ENCODE peak calls at places on chromosomes 3 and 15, in six cellular contexts. R is GM12878, X is A549, H is HepG2, K is K562, Q is H1. Z is an unnamed sample.

GRCh38 chr3:116005404-116005803 is 382.1 kb downstream of the GAP43 start:
- DNase-seq in K (no peak), Q (no peak), R (no peak), X (peak; percentile 54), H (no peak), Z (no peak)

GRCh38 chr15:56805466-56806146 is 72.3 kb upstream of the ZNF280D start:
- DNase-seq in Q (no peak), X (peak; percentile 71), R (no peak), H (no peak), K (no peak), Z (no peak)

GRCh38 chr3:119236756-119237155 is 3.9 kb downstream of the B4GALT4 start:
- DNase-seq in K (no peak), H (no peak), X (no peak), R (no peak), Q (no peak), Z (no peak)

GRCh38 chr3:52428151-52429005 is 16.5 kb downstream of the SEMA3G start:
- DNase-seq in H (peak; percentile 76), X (peak; percentile 61), R (no peak), Q (no peak), K (no peak), Z (peak; percentile 70)

GRCh38 chr3:53721187-53721946 is 124.9 kb downstream of the CHDH start:
- DNase-seq in K (no peak), X (no peak), Q (no peak), H (no peak), R (no peak), Z (no peak)

GRCh38 chr3:124995460-124995994 is 60.3 kb downstream of the HEG1 start:
- DNase-seq in X (peak; percentile 58), K (peak; percentile 13), H (peak; percentile 49), R (peak; percentile 20), Q (peak; percentile 69), Z (peak; percentile 73)

GRCh38 chr15:49044761-49045571 is 1.3 kb downstream of the SECISBP2L start:
- DNase-seq in X (no peak), R (no peak), K (no peak), Q (no peak), H (no peak), Z (no peak)

GRCh38 chr3:128074851-128075515 is 22.7 kb downstream of the SEC61A1 start:
- DNase-seq in K (no peak), X (no peak), R (no peak), H (no peak), Q (no peak), Z (no peak)

GRCh38 chr15:100918034-100918689 is 995 bp upstream of the LRRK1 start:
- DNase-seq in Q (peak; percentile 94), R (no peak), K (peak; percentile 75), H (peak; percentile 8), X (peak; percentile 92), Z (peak; percentile 93)

GRCh38 chr15:99696096-99696495 is 37.1 kb downstream of the LYSMD4 start:
- DNase-seq in R (no peak), H (no peak), K (no peak), Q (no peak), X (no peak), Z (no peak)

GRCh38 chr3:178476886-178477285 is 59.4 kb upstream of the KCNMB2 start:
- DNase-seq in H (no peak), Q (no peak), K (no peak), R (no peak), X (no peak), Z (no peak)

GRCh38 chr3:16864610-16865313 is 20.0 kb upstream of the PLCL2 start:
- DNase-seq in K (no peak), X (peak; percentile 36), H (peak; percentile 4), R (no peak), Q (no peak), Z (no peak)

GRCh38 chr15:52143862-52144261 is 31.3 kb upstream of the BCL2L10 start:
- DNase-seq in K (peak; percentile 22), H (peak; percentile 63), Q (no peak), X (peak; percentile 46), R (no peak), Z (no peak)

GRCh38 chr15:64993290-64993689 is 3.6 kb upstream of the SPG21 start:
- DNase-seq in K (no peak), Q (no peak), R (no peak), H (no peak), X (no peak), Z (no peak)

GRCh38 chr15:100777821-100778220 is 101.8 kb upstream of the ALDH1A3 start:
- DNase-seq in Q (no peak), H (no peak), X (no peak), R (no peak), K (no peak), Z (no peak)

GRCh38 chr3:174191380-174191779 is 667.8 kb upstream of the NAALADL2 start:
- DNase-seq in X (no peak), K (no peak), R (peak; percentile 12), H (no peak), Q (no peak), Z (no peak)

GRCh38 chr3:106609666-106610301 is 741.0 kb upstream of the CBLB start:
- DNase-seq in Q (peak; percentile 76), K (peak; percentile 7), X (peak; percentile 76), H (peak; percentile 41), R (peak; percentile 77), Z (peak; percentile 33)

GRCh38 chr3:149506965-149507364 is 32.5 kb downstream of the TM4SF4 start:
- DNase-seq in X (no peak), K (no peak), Q (no peak), H (peak; percentile 21), R (no peak), Z (no peak)

GRCh38 chr15:47422901-47423300 is 294.4 kb upstream of the SEMA6D start:
- DNase-seq in H (no peak), X (no peak), K (no peak), Q (no peak), R (no peak), Z (no peak)

GRCh38 chr3:64295594-64295993 is 70.3 kb upstream of the PRICKLE2 start:
- DNase-seq in K (no peak), R (no peak), H (no peak), Q (no peak), X (peak; percentile 5), Z (no peak)

GRCh38 chr15:37733628-37734027 is 200.8 kb upstream of the TMCO5A start:
- DNase-seq in K (no peak), X (no peak), Q (no peak), H (no peak), R (no peak), Z (no peak)

GRCh38 chr15:40722934-40723333 is 28.0 kb downstream of the RAD51 start:
- DNase-seq in X (no peak), H (no peak), K (no peak), R (no peak), Q (no peak), Z (no peak)

GRCh38 chr3:50671331-50671730 is 3.4 kb upstream of the DOCK3 start:
- DNase-seq in R (no peak), Q (no peak), X (peak; percentile 68), K (no peak), H (no peak), Z (no peak)

GRCh38 chr3:179949869-179950268 is 86.9 kb downstream of the PEX5L start:
- DNase-seq in R (no peak), H (no peak), X (no peak), Q (no peak), K (no peak), Z (no peak)

DNA sequence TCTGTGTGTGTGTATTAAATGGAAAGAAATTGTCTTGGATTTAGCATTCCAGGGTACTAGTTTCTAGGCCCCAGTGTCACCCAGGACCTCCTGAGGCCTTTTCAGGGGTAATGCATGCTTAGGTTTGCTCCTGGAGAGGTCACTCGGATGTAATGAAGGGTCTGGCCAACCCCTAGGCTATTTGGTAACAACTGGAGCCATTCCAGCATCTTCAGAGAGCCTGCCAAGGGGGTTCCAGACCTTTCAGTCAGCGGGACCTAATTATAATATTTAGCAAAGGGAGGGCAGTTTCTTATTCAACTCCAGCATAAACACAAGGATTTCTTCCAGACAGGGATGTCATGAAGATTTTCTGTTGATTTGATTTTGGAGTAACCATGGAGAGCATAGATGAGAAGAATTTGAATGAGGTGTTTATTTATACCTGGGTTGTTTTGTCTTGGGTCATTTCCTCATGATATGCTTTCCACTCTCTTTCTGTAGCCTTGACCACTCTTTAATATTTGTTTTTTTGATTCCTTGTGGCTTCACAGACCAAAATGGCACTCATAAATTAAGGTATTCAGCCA is 17.4 kb downstream of the KAT2B start:
- DNase-seq in Q (no peak), X (no peak), H (no peak), R (no peak), K (no peak), Z (no peak)
- H3K27ac ChIP-seq in Q (no peak overlapping the region), X (peak overlapping the region; percentile 18), H (no peak overlapping the region), R (no peak overlapping the region), K (no peak overlapping the region), Z (no peak overlapping the region)

DNA sequence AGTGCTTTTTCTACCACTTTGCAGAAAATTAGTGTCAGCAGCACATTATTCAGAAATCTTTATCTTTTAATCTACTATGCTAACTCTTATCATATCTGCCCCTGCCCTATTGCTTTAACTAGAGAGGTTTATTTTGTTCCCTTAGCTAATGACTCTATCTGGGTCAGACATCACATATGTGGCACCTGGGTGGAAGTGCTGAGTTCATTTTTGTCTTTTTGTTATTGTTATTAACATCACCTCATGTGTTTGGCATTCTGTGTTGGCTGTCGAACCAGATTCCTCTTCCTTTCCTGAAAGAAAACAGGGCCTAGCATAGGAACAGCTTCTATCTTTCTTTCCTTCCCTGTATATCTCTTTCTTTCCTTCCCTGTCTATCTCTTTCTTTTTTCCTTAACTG is 100.7 kb downstream of the RBMS3 start:
- DNase-seq in Q (no peak), X (no peak), H (no peak), R (no peak), K (no peak), Z (no peak)
- TF ChIP-seq CHD2 in Q (no peak), X (no peak), H (no peak), R (no peak), K (no peak), Z (no peak)

GRCh38 chr3:185943363-185944106 is 5.7 kb upstream of the TRA2B start:
- DNase-seq in Q (peak; percentile 93), X (peak; percentile 83), R (peak; percentile 51), H (peak; percentile 88), K (peak; percentile 71), Z (peak; percentile 78)
- H3K4me3 ChIP-seq in Q (no peak overlapping the region), X (no peak overlapping the region), R (no peak overlapping the region), H (peak overlapping the region; percentile 36), K (no peak overlapping the region), Z (no peak overlapping the region)

DNA sequence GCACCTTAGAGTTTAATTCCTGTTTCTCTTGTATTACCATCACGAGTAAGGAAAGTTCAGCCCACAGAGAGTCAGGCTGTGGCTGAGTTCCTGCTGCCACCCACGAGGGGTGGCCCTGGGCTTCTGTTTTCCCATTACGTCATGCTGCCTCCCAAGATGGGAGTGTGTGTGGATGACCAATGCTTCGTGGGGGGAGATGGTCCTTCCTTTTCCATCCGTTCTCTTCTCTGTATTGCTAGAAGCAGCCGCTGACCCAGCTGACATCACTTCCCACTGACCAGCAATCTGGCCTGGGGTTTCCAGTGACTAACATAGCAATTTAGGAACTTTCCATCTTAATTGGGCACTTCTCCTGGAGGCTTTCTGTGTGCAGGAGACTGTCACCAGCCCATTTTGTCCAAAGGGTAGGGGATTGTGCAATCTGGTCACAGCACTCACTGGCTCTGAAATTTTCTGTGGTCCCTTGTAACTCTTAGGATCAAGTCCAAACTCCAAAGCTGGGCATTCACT is 9.3 kb downstream of the IRAK2 start:
- DNase-seq in H (peak; percentile 55), X (peak; percentile 77), Q (no peak), K (peak; percentile 52), R (no peak), Z (no peak)
- H3K27ac ChIP-seq in H (peak overlapping the region; percentile 56), X (peak overlapping the region; percentile 81), Q (no peak overlapping the region), K (no peak overlapping the region), R (no peak overlapping the region), Z (no peak overlapping the region)